ENCODE peak calls at places on chromosomes 3 and 15, in nine cellular contexts. F is progenitor cell of endocrine pancreas; G is substantia nigra; T is amniotic epithelial cell; U is iPS DF 19.7; R is globus pallidus; K is heart right ventricle; X is activated T-cell treated with anti-CD3 and anti-CD28 coated beads, Interleukin-2, amount 50 U/mL, for 72 hours; M is RPMI7951. D is an unnamed sample.

GRCh38 chr3:64888165-64888564 is 200.4 kb upstream of the ADAMTS9 start:
- DNase-seq in F (no peak), X (no peak), K (no peak), U (no peak), M (no peak), G (no peak), T (peak), R (no peak), D (no peak)

GRCh38 chr3:73954506-73954905 is 329.8 kb upstream of the PDZRN3 start:
- DNase-seq in K (no peak), U (no peak), X (no peak), F (no peak), R (no peak), T (no peak), G (no peak), M (no peak), D (no peak)

GRCh38 chr15:64232400-64232799 is 69.6 kb upstream of the PPIB start:
- DNase-seq in R (no peak), G (no peak), X (no peak), M (peak), F (no peak), K (no peak), T (peak), U (no peak), D (no peak)

GRCh38 chr15:92668086-92668485 is 12.5 kb upstream of the FAM174B start:
- DNase-seq in G (no peak), X (no peak), K (no peak), T (no peak), U (no peak), F (no peak), R (no peak), M (no peak), D (no peak)

GRCh38 chr15:92076536-92076935 is 223.0 kb downstream of the SLCO3A1 start:
- DNase-seq in G (no peak), K (no peak), R (no peak), T (no peak), F (no peak), M (no peak), X (no peak), U (no peak), D (no peak)

GRCh38 chr15:101049856-101050646 is 130.9 kb downstream of the LRRK1 start:
- DNase-seq in T (no peak), F (peak), K (peak), X (no peak), M (no peak), U (no peak), G (no peak), R (no peak), D (no peak)

GRCh38 chr3:197353867-197354180 is 55.4 kb upstream of the DLG1 start:
- DNase-seq in F (no peak), X (no peak), T (peak), R (no peak), G (no peak), M (peak), K (no peak), U (no peak), D (no peak)

GRCh38 chr3:177460100-177460499 is 262.8 kb upstream of the TBL1XR1 start:
- DNase-seq in X (no peak), K (no peak), U (no peak), G (no peak), R (no peak), M (no peak), F (no peak), T (no peak), D (no peak)

GRCh38 chr15:92306662-92307061 is 87.0 kb upstream of the ST8SIA2 start:
- DNase-seq in U (peak), T (no peak), F (no peak), G (no peak), R (no peak), X (no peak), M (peak), K (no peak), D (no peak)

GRCh38 chr15:87777054-87777498 is 479.5 kb downstream of the NTRK3 start:
- DNase-seq in F (no peak), T (peak), R (peak), U (no peak), K (no peak), G (no peak), X (no peak), M (peak), D (no peak)

GRCh38 chr3:38707730-38708129 is 58.2 kb upstream of the SCN5A start:
- DNase-seq in K (no peak), X (no peak), T (no peak), M (no peak), F (no peak), G (no peak), U (no peak), R (no peak), D (no peak)

GRCh38 chr3:125461896-125462295 is 58.1 kb downstream of the SNX4 start:
- DNase-seq in X (no peak), F (no peak), K (no peak), R (no peak), G (no peak), U (no peak), M (no peak), T (peak), D (no peak)

GRCh38 chr3:54760226-54760625 is 167.6 kb downstream of the LRTM1 start:
- DNase-seq in U (no peak), M (peak), G (no peak), F (no peak), T (no peak), R (no peak), X (no peak), K (no peak), D (no peak)

GRCh38 chr3:18425641-18426403 is 683 bp upstream of the SATB1 start:
- DNase-seq in F (peak), G (peak), R (no peak), U (no peak), M (no peak), X (peak), T (no peak), K (peak), D (no peak)

GRCh38 chr3:169002689-169003088 is 660.8 kb downstream of the MECOM start:
- DNase-seq in K (no peak), M (no peak), R (no peak), X (no peak), F (no peak), U (peak), T (no peak), G (no peak), D (no peak)

GRCh38 chr15:91224750-91225380 is 124.8 kb downstream of the SV2B start:
- DNase-seq in G (no peak), T (peak), K (no peak), R (peak), U (peak), M (peak), X (no peak), F (peak), D (peak)

GRCh38 chr15:89472785-89473256 is 23.6 kb downstream of the RHCG start:
- DNase-seq in T (peak), K (no peak), M (peak), X (peak), R (no peak), G (no peak), U (no peak), F (peak), D (peak)

GRCh38 chr3:184543256-184543655 is 18.3 kb upstream of the EPHB3 start:
- DNase-seq in R (no peak), U (no peak), F (no peak), G (no peak), K (no peak), M (no peak), T (no peak), X (no peak), D (no peak)

GRCh38 chr3:11413071-11413470 is 140.9 kb downstream of the ATG7 start:
- DNase-seq in M (no peak), G (no peak), F (no peak), K (no peak), R (no peak), T (no peak), U (no peak), X (no peak), D (no peak)

GRCh38 chr3:196965804-196966173 is 2.8 kb downstream of the PIGZ start:
- DNase-seq in X (no peak), K (no peak), U (no peak), G (no peak), F (no peak), T (no peak), M (no peak), R (no peak), D (no peak)

GRCh38 chr15:29700296-29700695 is 122.0 kb downstream of the TJP1 start:
- DNase-seq in G (no peak), M (no peak), X (no peak), K (no peak), U (no peak), F (no peak), R (no peak), T (no peak), D (no peak)

GRCh38 chr15:62853114-62853832 is 189.3 kb upstream of the TPM1 start:
- DNase-seq in F (no peak), U (no peak), G (no peak), T (no peak), K (no peak), X (no peak), R (peak), M (peak), D (no peak)

GRCh38 chr15:78715930-78716329 is 74.9 kb upstream of the CHRNB4 start:
- DNase-seq in U (no peak), K (no peak), G (no peak), M (peak), F (no peak), X (no peak), R (no peak), T (peak), D (no peak)

GRCh38 chr3:161153480-161153879 is 48.3 kb upstream of the B3GALNT1 start:
- DNase-seq in G (no peak), T (no peak), X (no peak), F (no peak), R (no peak), M (no peak), K (no peak), U (no peak), D (no peak)